ENCODE peak calls at places on chromosomes 11 and 22, in five cellular contexts. One of them, this sample, is unnamed.

GRCh38 chr22:45328822-45329535 is 19.2 kb downstream of the FAM118A start:
- DNase-seq in NAMALWA: no peak
- DNase-seq in astrocyte of the hippocampus: no peak
- DNase-seq in activated CD4-positive, alpha-beta T cell treated with anti-CD3 and anti-CD28 coated beads, Interleukin-2, amount 10 ng/mL, durations not matched to agents 7 days and 5 days: no peak
- DNase-seq in cardiac fibroblast: no peak
- DNase-seq in this sample: peak

GRCh38 chr11:44731685-44732411 is 5.1 kb downstream of the TSPAN18 start:
- DNase-seq in NAMALWA: no peak
- DNase-seq in astrocyte of the hippocampus: no peak
- DNase-seq in activated CD4-positive, alpha-beta T cell treated with anti-CD3 and anti-CD28 coated beads, Interleukin-2, amount 10 ng/mL, durations not matched to agents 7 days and 5 days: no peak
- DNase-seq in cardiac fibroblast: no peak
- DNase-seq in this sample: no peak

GRCh38 chr11:129119036-129119435 is 73.1 kb downstream of the ARHGAP32 start:
- DNase-seq in NAMALWA: no peak
- DNase-seq in astrocyte of the hippocampus: no peak
- DNase-seq in activated CD4-positive, alpha-beta T cell treated with anti-CD3 and anti-CD28 coated beads, Interleukin-2, amount 10 ng/mL, durations not matched to agents 7 days and 5 days: no peak
- DNase-seq in cardiac fibroblast: no peak
- DNase-seq in this sample: no peak

GRCh38 chr11:117586392-117586791 is 210.6 kb downstream of the DSCAML1 start:
- DNase-seq in NAMALWA: no peak
- DNase-seq in astrocyte of the hippocampus: no peak
- DNase-seq in activated CD4-positive, alpha-beta T cell treated with anti-CD3 and anti-CD28 coated beads, Interleukin-2, amount 10 ng/mL, durations not matched to agents 7 days and 5 days: no peak
- DNase-seq in cardiac fibroblast: no peak
- DNase-seq in this sample: no peak

GRCh38 chr11:75312346-75312745 is 39.1 kb downstream of the ARRB1 start:
- DNase-seq in NAMALWA: no peak
- DNase-seq in astrocyte of the hippocampus: no peak
- DNase-seq in activated CD4-positive, alpha-beta T cell treated with anti-CD3 and anti-CD28 coated beads, Interleukin-2, amount 10 ng/mL, durations not matched to agents 7 days and 5 days: no peak
- DNase-seq in cardiac fibroblast: no peak
- DNase-seq in this sample: no peak

GRCh38 chr11:59201376-59201775 is 11.4 kb downstream of the MPEG1 start:
- DNase-seq in NAMALWA: no peak
- DNase-seq in astrocyte of the hippocampus: no peak
- DNase-seq in activated CD4-positive, alpha-beta T cell treated with anti-CD3 and anti-CD28 coated beads, Interleukin-2, amount 10 ng/mL, durations not matched to agents 7 days and 5 days: no peak
- DNase-seq in cardiac fibroblast: no peak
- DNase-seq in this sample: no peak

GRCh38 chr11:123408619-123409455 is 21.2 kb upstream of the GRAMD1B start:
- DNase-seq in NAMALWA: no peak
- DNase-seq in astrocyte of the hippocampus: no peak
- DNase-seq in activated CD4-positive, alpha-beta T cell treated with anti-CD3 and anti-CD28 coated beads, Interleukin-2, amount 10 ng/mL, durations not matched to agents 7 days and 5 days: no peak
- DNase-seq in cardiac fibroblast: no peak
- DNase-seq in this sample: no peak

GRCh38 chr11:36885154-36885553 is 287.1 kb upstream of the RAG2 start:
- DNase-seq in NAMALWA: no peak
- DNase-seq in astrocyte of the hippocampus: no peak
- DNase-seq in activated CD4-positive, alpha-beta T cell treated with anti-CD3 and anti-CD28 coated beads, Interleukin-2, amount 10 ng/mL, durations not matched to agents 7 days and 5 days: no peak
- DNase-seq in cardiac fibroblast: no peak
- DNase-seq in this sample: no peak

GRCh38 chr11:97979741-97980140 is 1041.0 kb upstream of the CNTN5 start:
- DNase-seq in NAMALWA: no peak
- DNase-seq in astrocyte of the hippocampus: peak
- DNase-seq in activated CD4-positive, alpha-beta T cell treated with anti-CD3 and anti-CD28 coated beads, Interleukin-2, amount 10 ng/mL, durations not matched to agents 7 days and 5 days: no peak
- DNase-seq in cardiac fibroblast: peak
- DNase-seq in this sample: peak

GRCh38 chr11:93724090-93724489 is 17.2 kb downstream of the TAF1D start:
- DNase-seq in NAMALWA: no peak
- DNase-seq in astrocyte of the hippocampus: no peak
- DNase-seq in activated CD4-positive, alpha-beta T cell treated with anti-CD3 and anti-CD28 coated beads, Interleukin-2, amount 10 ng/mL, durations not matched to agents 7 days and 5 days: no peak
- DNase-seq in cardiac fibroblast: no peak
- DNase-seq in this sample: no peak

GRCh38 chr11:65894034-65894591 is 3.6 kb downstream of the CCDC85B start:
- DNase-seq in NAMALWA: no peak
- DNase-seq in astrocyte of the hippocampus: no peak
- DNase-seq in activated CD4-positive, alpha-beta T cell treated with anti-CD3 and anti-CD28 coated beads, Interleukin-2, amount 10 ng/mL, durations not matched to agents 7 days and 5 days: peak
- DNase-seq in cardiac fibroblast: no peak
- DNase-seq in this sample: no peak

GRCh38 chr11:94217705-94218104 is 86.7 kb upstream of the IZUMO1R start:
- DNase-seq in NAMALWA: no peak
- DNase-seq in astrocyte of the hippocampus: no peak
- DNase-seq in activated CD4-positive, alpha-beta T cell treated with anti-CD3 and anti-CD28 coated beads, Interleukin-2, amount 10 ng/mL, durations not matched to agents 7 days and 5 days: no peak
- DNase-seq in cardiac fibroblast: no peak
- DNase-seq in this sample: no peak

GRCh38 chr11:69475866-69476714 is 5.4 kb upstream of the LINC01488 start:
- DNase-seq in NAMALWA: no peak
- DNase-seq in astrocyte of the hippocampus: no peak
- DNase-seq in activated CD4-positive, alpha-beta T cell treated with anti-CD3 and anti-CD28 coated beads, Interleukin-2, amount 10 ng/mL, durations not matched to agents 7 days and 5 days: no peak
- DNase-seq in cardiac fibroblast: no peak
- DNase-seq in this sample: no peak

GRCh38 chr11:128207861-128208321 is 379.5 kb downstream of the ETS1 start:
- DNase-seq in NAMALWA: no peak
- DNase-seq in astrocyte of the hippocampus: peak
- DNase-seq in activated CD4-positive, alpha-beta T cell treated with anti-CD3 and anti-CD28 coated beads, Interleukin-2, amount 10 ng/mL, durations not matched to agents 7 days and 5 days: no peak
- DNase-seq in cardiac fibroblast: peak
- DNase-seq in this sample: no peak

GRCh38 chr11:28585007-28585406 is 476.8 kb downstream of the METTL15 start:
- DNase-seq in NAMALWA: no peak
- DNase-seq in astrocyte of the hippocampus: peak
- DNase-seq in activated CD4-positive, alpha-beta T cell treated with anti-CD3 and anti-CD28 coated beads, Interleukin-2, amount 10 ng/mL, durations not matched to agents 7 days and 5 days: no peak
- DNase-seq in cardiac fibroblast: peak
- DNase-seq in this sample: no peak

GRCh38 chr22:48320048-48320655 is 1507.5 kb downstream of the BRD1 start:
- DNase-seq in NAMALWA: no peak
- DNase-seq in astrocyte of the hippocampus: no peak
- DNase-seq in activated CD4-positive, alpha-beta T cell treated with anti-CD3 and anti-CD28 coated beads, Interleukin-2, amount 10 ng/mL, durations not matched to agents 7 days and 5 days: no peak
- DNase-seq in cardiac fibroblast: no peak
- DNase-seq in this sample: no peak

GRCh38 chr11:125942276-125942611 is 3.6 kb upstream of the VSIG10L2 start:
- DNase-seq in NAMALWA: no peak
- DNase-seq in astrocyte of the hippocampus: no peak
- DNase-seq in activated CD4-positive, alpha-beta T cell treated with anti-CD3 and anti-CD28 coated beads, Interleukin-2, amount 10 ng/mL, durations not matched to agents 7 days and 5 days: no peak
- DNase-seq in cardiac fibroblast: no peak
- DNase-seq in this sample: no peak

GRCh38 chr11:117538731-117539130 is 211.1 kb downstream of the CEP164 start:
- DNase-seq in NAMALWA: no peak
- DNase-seq in astrocyte of the hippocampus: no peak
- DNase-seq in activated CD4-positive, alpha-beta T cell treated with anti-CD3 and anti-CD28 coated beads, Interleukin-2, amount 10 ng/mL, durations not matched to agents 7 days and 5 days: no peak
- DNase-seq in cardiac fibroblast: no peak
- DNase-seq in this sample: no peak

GRCh38 chr11:88555018-88555828 is 217.7 kb upstream of the CTSC start:
- DNase-seq in NAMALWA: no peak
- DNase-seq in astrocyte of the hippocampus: peak
- DNase-seq in activated CD4-positive, alpha-beta T cell treated with anti-CD3 and anti-CD28 coated beads, Interleukin-2, amount 10 ng/mL, durations not matched to agents 7 days and 5 days: no peak
- DNase-seq in cardiac fibroblast: peak
- DNase-seq in this sample: peak

GRCh38 chr22:27445876-27446275 is 355.7 kb downstream of the MN1 start:
- DNase-seq in NAMALWA: no peak
- DNase-seq in astrocyte of the hippocampus: no peak
- DNase-seq in activated CD4-positive, alpha-beta T cell treated with anti-CD3 and anti-CD28 coated beads, Interleukin-2, amount 10 ng/mL, durations not matched to agents 7 days and 5 days: no peak
- DNase-seq in cardiac fibroblast: peak
- DNase-seq in this sample: no peak

GRCh38 chr11:75654314-75654713 is 14.5 kb downstream of the MAP6 start:
- DNase-seq in NAMALWA: no peak
- DNase-seq in astrocyte of the hippocampus: peak
- DNase-seq in activated CD4-positive, alpha-beta T cell treated with anti-CD3 and anti-CD28 coated beads, Interleukin-2, amount 10 ng/mL, durations not matched to agents 7 days and 5 days: no peak
- DNase-seq in cardiac fibroblast: peak
- DNase-seq in this sample: peak

GRCh38 chr11:114026355-114026754 is 33.2 kb upstream of the ZBTB16 start:
- DNase-seq in NAMALWA: peak
- DNase-seq in astrocyte of the hippocampus: peak
- DNase-seq in activated CD4-positive, alpha-beta T cell treated with anti-CD3 and anti-CD28 coated beads, Interleukin-2, amount 10 ng/mL, durations not matched to agents 7 days and 5 days: peak
- DNase-seq in cardiac fibroblast: peak
- DNase-seq in this sample: no peak

GRCh38 chr11:79440451-79441158 is at the start of gene TENM4:
- DNase-seq in NAMALWA: no peak
- DNase-seq in astrocyte of the hippocampus: peak
- DNase-seq in activated CD4-positive, alpha-beta T cell treated with anti-CD3 and anti-CD28 coated beads, Interleukin-2, amount 10 ng/mL, durations not matched to agents 7 days and 5 days: no peak
- DNase-seq in cardiac fibroblast: peak
- DNase-seq in this sample: peak

GRCh38 chr22:27671413-27671721 is 130.2 kb downstream of the MN1 start:
- DNase-seq in NAMALWA: no peak
- DNase-seq in astrocyte of the hippocampus: no peak
- DNase-seq in activated CD4-positive, alpha-beta T cell treated with anti-CD3 and anti-CD28 coated beads, Interleukin-2, amount 10 ng/mL, durations not matched to agents 7 days and 5 days: no peak
- DNase-seq in cardiac fibroblast: no peak
- DNase-seq in this sample: no peak

GRCh38 chr11:118895093-118896039 is 11.7 kb downstream of the CXCR5 start:
- DNase-seq in NAMALWA: peak
- DNase-seq in astrocyte of the hippocampus: no peak
- DNase-seq in activated CD4-positive, alpha-beta T cell treated with anti-CD3 and anti-CD28 coated beads, Interleukin-2, amount 10 ng/mL, durations not matched to agents 7 days and 5 days: peak
- DNase-seq in cardiac fibroblast: no peak
- DNase-seq in this sample: no peak

GRCh38 chr11:74139151-74139918 is 31.5 kb downstream of the C2CD3 start:
- DNase-seq in NAMALWA: no peak
- DNase-seq in astrocyte of the hippocampus: no peak
- DNase-seq in activated CD4-positive, alpha-beta T cell treated with anti-CD3 and anti-CD28 coated beads, Interleukin-2, amount 10 ng/mL, durations not matched to agents 7 days and 5 days: no peak
- DNase-seq in cardiac fibroblast: peak
- DNase-seq in this sample: peak

GRCh38 chr11:13010737-13011342 is 1.7 kb downstream of the RASSF10 start:
- DNase-seq in NAMALWA: no peak
- DNase-seq in astrocyte of the hippocampus: peak
- DNase-seq in activated CD4-positive, alpha-beta T cell treated with anti-CD3 and anti-CD28 coated beads, Interleukin-2, amount 10 ng/mL, durations not matched to agents 7 days and 5 days: no peak
- DNase-seq in cardiac fibroblast: no peak
- DNase-seq in this sample: no peak

GRCh38 chr22:24380220-24381218 is 46.9 kb upstream of the ADORA2A start:
- DNase-seq in NAMALWA: no peak
- DNase-seq in astrocyte of the hippocampus: no peak
- DNase-seq in activated CD4-positive, alpha-beta T cell treated with anti-CD3 and anti-CD28 coated beads, Interleukin-2, amount 10 ng/mL, durations not matched to agents 7 days and 5 days: no peak
- DNase-seq in cardiac fibroblast: no peak
- DNase-seq in this sample: no peak

GRCh38 chr11:73752216-73752867 is 8.5 kb downstream of the RAB6A start:
- DNase-seq in NAMALWA: no peak
- DNase-seq in astrocyte of the hippocampus: peak
- DNase-seq in activated CD4-positive, alpha-beta T cell treated with anti-CD3 and anti-CD28 coated beads, Interleukin-2, amount 10 ng/mL, durations not matched to agents 7 days and 5 days: no peak
- DNase-seq in cardiac fibroblast: no peak
- DNase-seq in this sample: peak

GRCh38 chr22:24706732-24707476 is 67.6 kb downstream of the PIWIL3 start:
- DNase-seq in NAMALWA: no peak
- DNase-seq in astrocyte of the hippocampus: no peak
- DNase-seq in activated CD4-positive, alpha-beta T cell treated with anti-CD3 and anti-CD28 coated beads, Interleukin-2, amount 10 ng/mL, durations not matched to agents 7 days and 5 days: no peak
- DNase-seq in cardiac fibroblast: no peak
- DNase-seq in this sample: no peak

GRCh38 chr11:134442246-134442645 is 30.2 kb upstream of the B3GAT1 start:
- DNase-seq in NAMALWA: no peak
- DNase-seq in astrocyte of the hippocampus: no peak
- DNase-seq in activated CD4-positive, alpha-beta T cell treated with anti-CD3 and anti-CD28 coated beads, Interleukin-2, amount 10 ng/mL, durations not matched to agents 7 days and 5 days: no peak
- DNase-seq in cardiac fibroblast: no peak
- DNase-seq in this sample: no peak

GRCh38 chr11:1645357-1645821 is 15.8 kb downstream of the KRTAP5-5 start:
- DNase-seq in NAMALWA: no peak
- DNase-seq in astrocyte of the hippocampus: no peak
- DNase-seq in activated CD4-positive, alpha-beta T cell treated with anti-CD3 and anti-CD28 coated beads, Interleukin-2, amount 10 ng/mL, durations not matched to agents 7 days and 5 days: no peak
- DNase-seq in cardiac fibroblast: no peak
- DNase-seq in this sample: no peak

GRCh38 chr11:59186130-59186594 is 14.2 kb downstream of the DTX4 start:
- DNase-seq in NAMALWA: peak
- DNase-seq in astrocyte of the hippocampus: no peak
- DNase-seq in activated CD4-positive, alpha-beta T cell treated with anti-CD3 and anti-CD28 coated beads, Interleukin-2, amount 10 ng/mL, durations not matched to agents 7 days and 5 days: peak
- DNase-seq in cardiac fibroblast: peak
- DNase-seq in this sample: no peak

GRCh38 chr11:76788661-76789442 is 5.7 kb downstream of the TSKU start:
- DNase-seq in NAMALWA: no peak
- DNase-seq in astrocyte of the hippocampus: no peak
- DNase-seq in activated CD4-positive, alpha-beta T cell treated with anti-CD3 and anti-CD28 coated beads, Interleukin-2, amount 10 ng/mL, durations not matched to agents 7 days and 5 days: no peak
- DNase-seq in cardiac fibroblast: no peak
- DNase-seq in this sample: no peak

GRCh38 chr11:131664811-131665210 is 294.4 kb downstream of the NTM start:
- DNase-seq in NAMALWA: no peak
- DNase-seq in astrocyte of the hippocampus: no peak
- DNase-seq in activated CD4-positive, alpha-beta T cell treated with anti-CD3 and anti-CD28 coated beads, Interleukin-2, amount 10 ng/mL, durations not matched to agents 7 days and 5 days: no peak
- DNase-seq in cardiac fibroblast: no peak
- DNase-seq in this sample: no peak

GRCh38 chr11:73258104-73258684 is 13.9 kb upstream of the P2RY6 start:
- DNase-seq in NAMALWA: no peak
- DNase-seq in astrocyte of the hippocampus: no peak
- DNase-seq in activated CD4-positive, alpha-beta T cell treated with anti-CD3 and anti-CD28 coated beads, Interleukin-2, amount 10 ng/mL, durations not matched to agents 7 days and 5 days: no peak
- DNase-seq in cardiac fibroblast: no peak
- DNase-seq in this sample: no peak

GRCh38 chr11:129992161-129992944 is 10.3 kb downstream of the PRDM10 start:
- DNase-seq in NAMALWA: peak
- DNase-seq in astrocyte of the hippocampus: peak
- DNase-seq in activated CD4-positive, alpha-beta T cell treated with anti-CD3 and anti-CD28 coated beads, Interleukin-2, amount 10 ng/mL, durations not matched to agents 7 days and 5 days: peak
- DNase-seq in cardiac fibroblast: peak
- DNase-seq in this sample: peak

This sample was measured in myocyte.